ENCODE peak calls at places on chromosomes 13 and 19, in four cellular contexts. T, J, E and S are unnamed samples.

GRCh38 chr19:45815501-45816216 is 551 bp upstream of the RSPH6A start:
- DNase-seq in T (no peak), J (no peak), E (peak), S (no peak)

GRCh38 chr19:41321600-41322270 is 11.8 kb downstream of the CCDC97 start:
- DNase-seq in T (no peak), J (peak), E (peak), S (peak)

GRCh38 chr13:110334841-110335490 is 27.9 kb downstream of the COL4A2 start:
- DNase-seq in T (no peak), J (no peak), E (no peak), S (no peak)

GRCh38 chr13:113774177-113775107 is 15.4 kb downstream of the TMEM255B start:
- DNase-seq in T (no peak), J (no peak), E (no peak), S (no peak)

GRCh38 chr13:82358284-82358683 is 1524.0 kb downstream of the SLITRK1 start:
- DNase-seq in T (no peak), J (no peak), E (no peak), S (no peak)

GRCh38 chr13:103272770-103273169 is 206.6 kb upstream of the SLC10A2 start:
- DNase-seq in T (no peak), J (no peak), E (no peak), S (no peak)

GRCh38 chr19:3655402-3656072 is 28.9 kb upstream of the CACTIN start:
- DNase-seq in T (no peak), J (no peak), E (no peak), S (no peak)

GRCh38 chr13:88424463-88424862 is 753.3 kb downstream of the SLITRK5 start:
- DNase-seq in T (no peak), J (no peak), E (no peak), S (no peak)

GRCh38 chr19:58274771-58275199 is 4.0 kb upstream of the ZNF8 start:
- DNase-seq in T (no peak), J (no peak), E (no peak), S (no peak)

GRCh38 chr13:49444517-49445395 is 682 bp downstream of the SETDB2 start:
- DNase-seq in T (peak), J (peak), E (no peak), S (peak)

GRCh38 chr19:33468361-33469170 is 53.0 kb downstream of the PEPD start:
- DNase-seq in T (no peak), J (no peak), E (no peak), S (no peak)

GRCh38 chr19:4149518-4150288 is 3.7 kb upstream of the CREB3L3 start:
- DNase-seq in T (no peak), J (no peak), E (no peak), S (peak)

GRCh38 chr19:56170261-56170660 is 5.5 kb upstream of the GALP start:
- DNase-seq in T (no peak), J (peak), E (no peak), S (peak)

GRCh38 chr19:18473706-18474087 is 35.8 kb upstream of the ISYNA1 start:
- DNase-seq in T (no peak), J (no peak), E (no peak), S (no peak)

GRCh38 chr19:31733591-31733990 is 384.4 kb upstream of the TSHZ3 start:
- DNase-seq in T (no peak), J (no peak), E (no peak), S (no peak)

GRCh38 chr19:10724573-10725071 is 6.7 kb downstream of the DNM2 start:
- DNase-seq in T (no peak), J (peak), E (no peak), S (no peak)

GRCh38 chr19:10725415-10725814 is 7.5 kb downstream of the DNM2 start:
- DNase-seq in T (no peak), J (no peak), E (no peak), S (no peak)

GRCh38 chr19:10729406-10729805 is 11.5 kb downstream of the DNM2 start:
- DNase-seq in T (no peak), J (no peak), E (no peak), S (no peak)

GRCh38 chr19:10727599-10728250 is 9.8 kb downstream of the DNM2 start:
- DNase-seq in T (no peak), J (no peak), E (no peak), S (no peak)

GRCh38 chr19:10726268-10726667 is 8.4 kb downstream of the DNM2 start:
- DNase-seq in T (no peak), J (no peak), E (no peak), S (no peak)
- TF ChIP-seq HDAC6 in T (no peak), J (no peak), E (no peak), S (no peak)

DNA sequence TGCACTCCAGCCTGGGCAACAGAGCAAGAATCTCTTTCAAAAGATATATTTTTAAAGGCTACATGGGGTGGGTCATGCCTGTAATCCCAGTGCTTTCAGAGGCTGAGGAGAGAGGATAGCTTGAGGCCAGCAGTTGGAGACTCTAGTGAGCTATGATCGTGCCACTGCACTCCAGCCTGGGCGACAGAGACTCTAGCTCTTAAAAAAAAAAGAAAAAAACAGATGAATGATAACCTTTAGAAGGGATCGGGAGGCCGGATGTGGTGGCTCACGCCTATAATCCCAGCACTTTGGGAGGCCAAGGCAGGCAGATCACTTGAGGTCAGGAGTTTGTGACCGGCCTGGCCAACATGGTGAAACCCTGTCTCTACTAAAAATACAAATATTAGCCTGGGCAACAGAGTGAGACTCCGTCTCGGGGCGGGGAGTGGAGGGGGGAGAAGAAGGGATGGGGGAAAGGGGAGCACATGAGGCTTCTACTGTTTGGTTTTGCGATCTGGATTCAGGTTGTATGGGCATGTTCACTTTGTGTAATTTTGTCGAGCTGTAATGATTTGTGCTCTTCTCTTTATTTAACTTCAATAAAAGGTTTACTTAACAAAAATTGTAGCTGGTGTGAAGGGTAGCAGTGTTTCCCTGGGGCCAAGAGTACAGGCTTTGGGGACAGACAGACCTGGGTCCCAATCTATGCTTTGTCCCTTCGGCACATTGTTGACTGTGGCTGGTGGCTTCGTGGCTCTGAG is 1.1 kb upstream of the PSMC4 start:
- DNase-seq in T (no peak), J (no peak), E (no peak), S (no peak)
- TF ChIP-seq HDAC6 in T (no peak), J (no peak), E (no peak), S (no peak)

GRCh38 chr19:1447565-1447903 is 2.4 kb upstream of the APC2 start:
- DNase-seq in T (no peak), J (no peak), E (no peak), S (no peak)

GRCh38 chr19:1447944-1448343 is 2.0 kb upstream of the APC2 start:
- DNase-seq in T (no peak), J (no peak), E (no peak), S (no peak)

GRCh38 chr19:1445932-1446712 is 3.8 kb upstream of the APC2 start:
- DNase-seq in T (no peak), J (peak), E (no peak), S (no peak)

GRCh38 chr19:1445185-1445931 is 4.6 kb upstream of the APC2 start:
- DNase-seq in T (no peak), J (peak), E (no peak), S (peak)

GRCh38 chr19:1446713-1447564 is 3.0 kb upstream of the APC2 start:
- DNase-seq in T (no peak), J (peak), E (no peak), S (no peak)
- TF ChIP-seq HDAC6 in T (no peak), J (no peak), E (no peak), S (no peak)

DNA sequence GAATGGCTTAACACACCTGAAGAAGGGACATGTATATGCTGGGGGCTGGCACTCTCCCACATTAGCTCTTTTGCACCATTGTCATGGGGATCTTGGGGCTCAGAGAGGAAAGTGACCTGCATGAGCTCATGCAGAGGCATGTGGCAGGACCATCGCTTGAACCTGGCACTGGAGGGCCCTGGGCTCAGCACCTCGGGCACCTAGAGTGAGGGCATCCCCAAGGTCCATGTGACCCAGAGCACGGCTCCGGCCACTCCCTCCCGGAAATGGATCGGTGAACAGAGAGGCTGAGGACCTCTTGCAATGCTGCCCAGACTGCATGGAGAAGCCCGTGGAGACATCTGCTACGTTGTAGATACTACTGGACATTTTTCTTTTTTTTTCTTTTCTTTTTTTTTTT is 38.6 kb upstream of the CCNE1 start:
- DNase-seq in T (no peak), J (no peak), E (no peak), S (no peak)
- TF ChIP-seq HDAC6 in T (no peak), J (no peak), E (no peak), S (no peak)

GRCh38 chr13:96172066-96172465 is 82.2 kb downstream of the HS6ST3 start:
- DNase-seq in T (no peak), J (no peak), E (no peak), S (no peak)
- TF ChIP-seq HDAC6 in T (no peak), J (no peak), E (no peak), S (no peak)

DNA sequence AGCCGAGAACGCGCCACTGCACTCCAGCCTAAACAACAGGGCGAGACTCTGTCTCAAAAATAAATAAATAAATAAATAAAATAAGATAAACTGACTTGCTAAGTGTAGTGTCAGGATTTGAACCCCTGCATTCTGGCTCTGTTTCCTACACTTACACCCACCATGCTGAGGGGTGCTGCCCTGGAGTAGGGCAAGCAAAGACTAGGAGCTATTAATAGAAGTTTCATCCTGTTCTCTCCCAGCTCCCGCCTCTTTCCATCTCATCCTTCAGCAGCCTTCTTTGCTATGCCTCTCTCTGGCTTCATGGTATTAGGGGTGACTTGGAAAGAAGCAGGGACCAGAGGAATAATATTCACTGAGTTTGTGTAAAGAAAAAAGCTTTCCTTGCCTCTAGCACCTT is 8.5 kb upstream of the PLAUR start:
- DNase-seq in T (no peak), J (no peak), E (no peak), S (no peak)
- TF ChIP-seq HDAC6 in T (no peak), J (no peak), E (no peak), S (no peak)